ENCODE peak calls at places on chromosome 5, in five cellular contexts. One of them, this sample, is unnamed.

GRCh38 chr5:37789991-37790390 is 49.9 kb downstream of the GDNF start:
- DNase-seq in Calu3: no peak
- DNase-seq in activated CD8-positive, alpha-beta T cell treated with anti-CD3 and anti-CD28 coated beads for 36 hours: no peak
- DNase-seq in activated T-helper 1 cell treated with anti-CD3 and anti-CD28 coated beads, Interleukin-12 subunit alpha, Interleukin-12 subunit beta, Interleukin-2, Interleukin-4 antibody, amounts not matched to agents 30 ng/mL and 10 ng/mL and 1 ng/mL, durations not matched to agents 14 hours and 24 hours and 36 hours: no peak
- DNase-seq in heart right ventricle: no peak
- DNase-seq in this sample: no peak

GRCh38 chr5:115842089-115842881 is 550 bp downstream of the AP3S1 start:
- DNase-seq in activated T-helper 1 cell treated with anti-CD3 and anti-CD28 coated beads, Interleukin-12 subunit alpha, Interleukin-12 subunit beta, Interleukin-2, Interleukin-4 antibody, amounts not matched to agents 30 ng/mL and 10 ng/mL and 1 ng/mL, durations not matched to agents 14 hours and 24 hours and 36 hours: no peak
- DNase-seq in heart right ventricle: no peak
- DNase-seq in activated CD8-positive, alpha-beta T cell treated with anti-CD3 and anti-CD28 coated beads for 36 hours: peak; percentile 19
- DNase-seq in Calu3: peak; percentile 83
- DNase-seq in this sample: peak; percentile 73

GRCh38 chr5:35041251-35041650 is 6.5 kb downstream of the AGXT2 start:
- DNase-seq in heart right ventricle: no peak
- DNase-seq in activated T-helper 1 cell treated with anti-CD3 and anti-CD28 coated beads, Interleukin-12 subunit alpha, Interleukin-12 subunit beta, Interleukin-2, Interleukin-4 antibody, amounts not matched to agents 30 ng/mL and 10 ng/mL and 1 ng/mL, durations not matched to agents 14 hours and 24 hours and 36 hours: no peak
- DNase-seq in Calu3: no peak
- DNase-seq in activated CD8-positive, alpha-beta T cell treated with anti-CD3 and anti-CD28 coated beads for 36 hours: no peak
- DNase-seq in this sample: no peak

GRCh38 chr5:154749496-154749895 is 5.7 kb upstream of the LARP1 start:
- DNase-seq in heart right ventricle: no peak
- DNase-seq in activated CD8-positive, alpha-beta T cell treated with anti-CD3 and anti-CD28 coated beads for 36 hours: no peak
- DNase-seq in Calu3: no peak
- DNase-seq in activated T-helper 1 cell treated with anti-CD3 and anti-CD28 coated beads, Interleukin-12 subunit alpha, Interleukin-12 subunit beta, Interleukin-2, Interleukin-4 antibody, amounts not matched to agents 30 ng/mL and 10 ng/mL and 1 ng/mL, durations not matched to agents 14 hours and 24 hours and 36 hours: no peak
- DNase-seq in this sample: no peak

GRCh38 chr5:148033138-148033537 is 30.6 kb upstream of the SPINK5 start:
- DNase-seq in activated T-helper 1 cell treated with anti-CD3 and anti-CD28 coated beads, Interleukin-12 subunit alpha, Interleukin-12 subunit beta, Interleukin-2, Interleukin-4 antibody, amounts not matched to agents 30 ng/mL and 10 ng/mL and 1 ng/mL, durations not matched to agents 14 hours and 24 hours and 36 hours: no peak
- DNase-seq in Calu3: no peak
- DNase-seq in activated CD8-positive, alpha-beta T cell treated with anti-CD3 and anti-CD28 coated beads for 36 hours: no peak
- DNase-seq in heart right ventricle: no peak
- DNase-seq in this sample: no peak

GRCh38 chr5:1348986-1349245 is 4.0 kb upstream of the CLPTM1L start:
- DNase-seq in heart right ventricle: no peak
- DNase-seq in Calu3: no peak
- DNase-seq in activated CD8-positive, alpha-beta T cell treated with anti-CD3 and anti-CD28 coated beads for 36 hours: no peak
- DNase-seq in activated T-helper 1 cell treated with anti-CD3 and anti-CD28 coated beads, Interleukin-12 subunit alpha, Interleukin-12 subunit beta, Interleukin-2, Interleukin-4 antibody, amounts not matched to agents 30 ng/mL and 10 ng/mL and 1 ng/mL, durations not matched to agents 14 hours and 24 hours and 36 hours: no peak
- DNase-seq in this sample: no peak

GRCh38 chr5:62931081-62931480 is 352.5 kb downstream of the LRRC70 start:
- DNase-seq in heart right ventricle: no peak
- DNase-seq in Calu3: no peak
- DNase-seq in activated CD8-positive, alpha-beta T cell treated with anti-CD3 and anti-CD28 coated beads for 36 hours: no peak
- DNase-seq in activated T-helper 1 cell treated with anti-CD3 and anti-CD28 coated beads, Interleukin-12 subunit alpha, Interleukin-12 subunit beta, Interleukin-2, Interleukin-4 antibody, amounts not matched to agents 30 ng/mL and 10 ng/mL and 1 ng/mL, durations not matched to agents 14 hours and 24 hours and 36 hours: no peak
- DNase-seq in this sample: no peak

GRCh38 chr5:160843240-160843639 is 8.8 kb downstream of the ATP10B start:
- DNase-seq in activated CD8-positive, alpha-beta T cell treated with anti-CD3 and anti-CD28 coated beads for 36 hours: no peak
- DNase-seq in Calu3: no peak
- DNase-seq in activated T-helper 1 cell treated with anti-CD3 and anti-CD28 coated beads, Interleukin-12 subunit alpha, Interleukin-12 subunit beta, Interleukin-2, Interleukin-4 antibody, amounts not matched to agents 30 ng/mL and 10 ng/mL and 1 ng/mL, durations not matched to agents 14 hours and 24 hours and 36 hours: no peak
- DNase-seq in heart right ventricle: no peak
- DNase-seq in this sample: peak; percentile 22

This sample was measured in NCI-H774.